ENCODE peak calls at places on chromosomes 11 and 22, in ten cellular contexts. K is IMR-90; A is HCT116; F is sigmoid colon; N is tibial artery; V is CD4-positive, alpha-beta T cell; H is left ventricle myocardium inferior; R is adrenal gland; I is pancreas; M is testis. B is an unnamed sample.

GRCh38 chr22:23591203-23591791 is 11.2 kb upstream of the IGLL1 start:
- DNase-seq in V (peak; percentile 27), K (peak; percentile 54), A (peak; percentile 51), R (peak; percentile 72), I (peak; percentile 65), M (peak; percentile 89), F (peak; percentile 72), N (no peak), H (peak; percentile 36), B (peak; percentile 32)

GRCh38 chr11:108732395-108732794 is 67.5 kb downstream of the DDX10 start:
- DNase-seq in F (no peak), I (peak; percentile 69), V (no peak), M (no peak), R (no peak), H (no peak), A (no peak), N (no peak), K (no peak), B (no peak)

GRCh38 chr22:36578619-36579018 is 49.7 kb upstream of the EIF3D start:
- DNase-seq in A (no peak), F (no peak), M (no peak), V (no peak), I (no peak), R (no peak), N (no peak), H (no peak), K (no peak), B (no peak)

GRCh38 chr22:28017558-28017820 is 98.4 kb upstream of the PITPNB start:
- DNase-seq in H (no peak), I (no peak), N (no peak), R (no peak), A (no peak), K (no peak), F (no peak), V (no peak), M (no peak), B (no peak)

GRCh38 chr11:79472736-79473536 is 32.1 kb upstream of the TENM4 start:
- DNase-seq in F (no peak), N (no peak), M (no peak), H (no peak), K (no peak), A (no peak), I (no peak), R (no peak), V (no peak), B (no peak)

GRCh38 chr22:23705358-23705757 is 14.5 kb downstream of the RGL4 start:
- DNase-seq in M (no peak), V (no peak), K (no peak), H (no peak), I (no peak), A (no peak), R (no peak), N (no peak), F (no peak), B (no peak)

GRCh38 chr11:115499891-115500290 is 4.3 kb downstream of the CADM1 start:
- DNase-seq in K (no peak), N (no peak), I (no peak), A (no peak), V (no peak), F (no peak), R (no peak), H (no peak), M (no peak), B (no peak)

GRCh38 chr11:16099501-16099900 is 256.8 kb downstream of the SOX6 start:
- DNase-seq in H (no peak), F (no peak), R (no peak), I (no peak), V (no peak), M (no peak), N (no peak), A (no peak), K (no peak), B (no peak)

DNA sequence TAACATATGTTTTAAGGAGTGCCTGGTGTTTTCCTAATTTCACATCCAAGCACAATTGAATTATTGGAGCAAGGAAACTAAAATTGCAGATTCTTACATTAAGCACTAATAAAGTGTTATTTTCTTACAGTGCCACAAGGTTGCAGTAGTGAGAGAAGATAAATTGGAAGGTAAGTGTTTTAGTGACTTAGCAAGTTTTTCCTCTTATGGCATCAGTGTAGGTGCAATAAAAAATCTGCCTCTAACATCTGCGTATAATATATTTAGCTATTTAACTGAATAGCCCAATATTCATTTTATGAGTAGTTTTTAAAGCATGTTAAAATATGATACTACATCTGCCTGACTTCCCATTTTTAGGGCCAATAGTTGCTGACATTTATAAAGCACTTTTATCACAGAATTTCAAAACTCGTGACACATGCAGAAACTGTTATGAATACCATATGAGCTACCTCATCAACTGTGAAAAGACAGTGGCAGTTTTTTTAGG is 19.0 kb downstream of the POLD3 start:
- DNase-seq in H (no peak), M (no peak), I (no peak), N (no peak), A (peak; percentile 33), K (peak; percentile 87), V (no peak), F (no peak), R (no peak), B (no peak)
- H3K27ac ChIP-seq in H (peak overlapping the region; percentile 6), M (no peak overlapping the region), I (no peak overlapping the region), N (peak overlapping the region; percentile 76), A (peak overlapping the region; percentile 1), K (no peak overlapping the region), V (no peak overlapping the region), F (peak overlapping the region; percentile 81), R (no peak overlapping the region), B (no peak overlapping the region)

GRCh38 chr11:19283998-19284397 is 43.3 kb upstream of the E2F8 start:
- DNase-seq in H (no peak), R (no peak), K (no peak), M (no peak), I (no peak), A (no peak), F (no peak), N (no peak), V (no peak), B (no peak)

GRCh38 chr11:19286411-19286810 is 45.7 kb upstream of the E2F8 start:
- DNase-seq in I (no peak), R (no peak), F (no peak), M (no peak), A (no peak), K (no peak), H (no peak), V (no peak), N (no peak), B (no peak)

GRCh38 chr11:19281555-19281954 is 40.8 kb upstream of the E2F8 start:
- DNase-seq in K (no peak), R (no peak), H (no peak), V (no peak), M (no peak), N (no peak), F (no peak), A (no peak), I (no peak), B (no peak)

GRCh38 chr11:19288256-19288655 is 47.5 kb upstream of the E2F8 start:
- DNase-seq in R (no peak), I (no peak), A (no peak), H (no peak), K (no peak), F (no peak), V (no peak), N (no peak), M (no peak), B (no peak)

DNA sequence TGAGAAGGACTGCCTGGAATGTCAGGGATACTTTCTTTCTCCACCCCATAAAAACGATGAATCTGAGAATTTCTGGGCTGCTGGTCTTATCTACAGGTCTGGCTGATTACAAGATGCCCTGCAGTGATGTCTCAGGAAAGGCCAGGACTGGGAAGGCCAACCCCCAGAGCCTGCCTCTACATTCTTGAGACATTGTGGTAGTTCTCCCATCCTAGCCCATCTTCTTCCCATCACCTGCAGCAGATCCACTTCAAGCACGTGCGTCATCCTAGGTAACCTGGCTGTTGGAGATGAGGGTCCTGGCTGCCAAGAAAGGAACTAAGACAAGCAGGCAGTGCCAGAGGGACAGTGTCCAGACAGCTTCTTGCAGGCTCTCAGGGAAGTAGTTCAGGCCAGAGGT is 44.1 kb upstream of the E2F8 start:
- DNase-seq in M (no peak), K (no peak), A (no peak), V (no peak), H (no peak), N (no peak), I (no peak), F (no peak), R (no peak), B (no peak)
- H3K27ac ChIP-seq in M (no peak overlapping the region), K (no peak overlapping the region), A (no peak overlapping the region), V (no peak overlapping the region), H (no peak overlapping the region), N (no peak overlapping the region), I (no peak overlapping the region), F (no peak overlapping the region), R (no peak overlapping the region), B (no peak overlapping the region)

GRCh38 chr11:66347425-66348276 is at the start of gene B4GAT1:
- DNase-seq in H (peak; percentile 77), N (peak; percentile 92), R (peak; percentile 80), V (peak; percentile 75), F (peak; percentile 96), K (peak; percentile 93), I (peak; percentile 82), A (peak; percentile 85), M (peak; percentile 86), B (peak; percentile 59)

GRCh38 chr11:66346476-66347424 is 679 bp downstream of the B4GAT1 start:
- DNase-seq in K (no peak), V (no peak), N (no peak), M (no peak), A (no peak), I (no peak), H (no peak), R (no peak), F (no peak), B (no peak)

GRCh38 chr11:66345316-66345649 is 379 bp upstream of the BRMS1 start:
- DNase-seq in M (no peak), F (no peak), A (no peak), H (no peak), N (no peak), V (no peak), I (no peak), K (no peak), R (no peak), B (no peak)

GRCh38 chr11:66344550-66345315 is at the start of gene BRMS1:
- DNase-seq in F (peak; percentile 99), H (peak; percentile 99), A (peak; percentile 95), R (peak; percentile 99), V (peak; percentile 93), K (peak; percentile 97), I (peak; percentile 97), N (peak; percentile 99), M (peak; percentile 100), B (peak; percentile 93)

DNA sequence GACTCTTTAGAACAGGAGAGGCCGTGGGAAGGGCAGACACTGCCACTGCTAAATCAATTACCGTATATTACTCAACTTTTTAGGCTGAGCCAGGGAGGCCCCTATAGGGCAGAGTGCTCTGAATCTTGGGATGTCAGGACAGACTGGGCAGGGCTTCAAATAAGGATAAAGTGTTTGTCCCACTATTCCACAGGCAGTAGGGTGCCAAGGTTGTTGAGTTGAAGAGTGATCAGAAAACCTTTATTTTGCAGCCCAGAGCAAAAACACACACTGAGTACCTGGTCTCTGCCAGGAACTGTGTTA is 1.6 kb upstream of the B4GAT1 start:
- DNase-seq in V (no peak), R (no peak), M (no peak), H (no peak), I (no peak), A (no peak), K (no peak), N (no peak), F (no peak), B (no peak)
- H3K27ac ChIP-seq in V (no peak overlapping the region), R (no peak overlapping the region), M (no peak overlapping the region), H (no peak overlapping the region), I (no peak overlapping the region), A (no peak overlapping the region), K (no peak overlapping the region), N (no peak overlapping the region), F (no peak overlapping the region), B (no peak overlapping the region)

GRCh38 chr22:39935622-39936021 is 24.6 kb upstream of the TMA7B start:
- DNase-seq in F (no peak), R (no peak), H (no peak), I (no peak), M (no peak), K (no peak), V (no peak), N (no peak), A (no peak), B (no peak)

GRCh38 chr22:39932166-39932565 is 28.0 kb upstream of the TMA7B start:
- DNase-seq in A (no peak), H (no peak), M (no peak), N (no peak), F (no peak), V (no peak), I (no peak), R (no peak), K (no peak), B (no peak)

GRCh38 chr22:39932918-39933649 is 27.1 kb upstream of the TMA7B start:
- DNase-seq in V (peak; percentile 57), A (peak; percentile 35), M (no peak), R (peak; percentile 12), K (no peak), I (no peak), H (no peak), N (no peak), F (no peak), B (no peak)

GRCh38 chr22:39935116-39935515 is 25.1 kb upstream of the TMA7B start:
- DNase-seq in K (no peak), H (no peak), R (no peak), N (no peak), V (no peak), M (no peak), A (no peak), F (no peak), I (no peak), B (no peak)

GRCh38 chr22:39933741-39934140 is 26.5 kb upstream of the TMA7B start:
- DNase-seq in A (no peak), F (no peak), H (no peak), K (no peak), V (no peak), I (no peak), M (no peak), R (no peak), N (no peak), B (no peak)
- H3K27ac ChIP-seq in A (no peak overlapping the region), F (no peak overlapping the region), H (no peak overlapping the region), K (no peak overlapping the region), V (peak overlapping the region; percentile 87), I (no peak overlapping the region), M (no peak overlapping the region), R (no peak overlapping the region), N (no peak overlapping the region), B (no peak overlapping the region)

B was measured in substantia nigra.